ENCODE peak calls at places on chromosomes 6 and 20, in five cellular contexts. T, E, Z, K and R are unnamed samples.

GRCh38 chr6:63899550-63899949 is 263.9 kb downstream of the PHF3 start:
- DNase-seq in T (no peak), E (no peak), Z (no peak), K (no peak), R (no peak)

GRCh38 chr6:37612475-37612874 is 85.2 kb downstream of the MDGA1 start:
- DNase-seq in T (no peak), E (no peak), Z (no peak), K (no peak), R (no peak)

GRCh38 chr6:70176853-70177550 is 125.9 kb downstream of the COL9A1 start:
- DNase-seq in T (no peak), E (no peak), Z (no peak), K (no peak), R (no peak)

GRCh38 chr6:24832794-24833193 is 34.1 kb upstream of the ARMH2 start:
- DNase-seq in T (no peak), E (no peak), Z (no peak), K (no peak), R (no peak)

GRCh38 chr20:64115171-64115911 is 8.0 kb upstream of the NPBWR2 start:
- DNase-seq in T (no peak), E (no peak), Z (no peak), K (peak), R (no peak)

GRCh38 chr6:151044465-151045441 is 179.3 kb downstream of the MTHFD1L start:
- DNase-seq in T (no peak), E (no peak), Z (no peak), K (peak), R (no peak)

GRCh38 chr6:218153-219018 is 73.9 kb upstream of the DUSP22 start:
- DNase-seq in T (no peak), E (no peak), Z (no peak), K (no peak), R (no peak)

GRCh38 chr20:20364016-20364746 is 3.7 kb upstream of the INSM1 start:
- DNase-seq in T (no peak), E (no peak), Z (no peak), K (no peak), R (no peak)

GRCh38 chr20:6030453-6031080 is 23.3 kb downstream of the LRRN4 start:
- DNase-seq in T (no peak), E (no peak), Z (no peak), K (no peak), R (no peak)

GRCh38 chr6:33610779-33611421 is 10.2 kb upstream of the ITPR3 start:
- DNase-seq in T (no peak), E (no peak), Z (no peak), K (peak), R (no peak)

GRCh38 chr6:150238294-150238693 is 95.5 kb downstream of the PPP1R14C start:
- DNase-seq in T (no peak), E (no peak), Z (no peak), K (peak), R (no peak)

GRCh38 chr6:56693246-56693607 is 50.5 kb upstream of the DST start:
- DNase-seq in T (no peak), E (no peak), Z (no peak), K (peak), R (peak)

GRCh38 chr20:57262244-57263126 is 4.0 kb downstream of the BMP7 start:
- DNase-seq in T (no peak), E (no peak), Z (no peak), K (no peak), R (no peak)

GRCh38 chr6:24323632-24324337 is 34.1 kb downstream of the DCDC2 start:
- DNase-seq in T (no peak), E (no peak), Z (no peak), K (no peak), R (no peak)

GRCh38 chr20:16573011-16573965 is at the start of gene KIF16B:
- DNase-seq in T (peak), E (peak), Z (peak), K (peak), R (peak)

GRCh38 chr6:169047345-169047744 is 206.3 kb downstream of the THBS2 start:
- DNase-seq in T (no peak), E (no peak), Z (no peak), K (no peak), R (no peak)

GRCh38 chr6:36769161-36769675 is 70.0 kb downstream of the CPNE5 start:
- DNase-seq in T (no peak), E (no peak), Z (no peak), K (no peak), R (no peak)

GRCh38 chr6:71649893-71650292 is 236.5 kb upstream of the RIMS1 start:
- DNase-seq in T (no peak), E (no peak), Z (no peak), K (no peak), R (no peak)

GRCh38 chr6:14549319-14549770 is 431.8 kb downstream of the CD83 start:
- DNase-seq in T (no peak), E (no peak), Z (no peak), K (no peak), R (peak)

GRCh38 chr6:47358440-47359225 is 48.9 kb upstream of the TNFRSF21 start:
- DNase-seq in T (no peak), E (no peak), Z (no peak), K (no peak), R (no peak)

GRCh38 chr20:51156041-51156795 is 133.3 kb upstream of the KCNG1 start:
- DNase-seq in T (no peak), E (no peak), Z (no peak), K (no peak), R (peak)

GRCh38 chr6:1906625-1907024 is 296.9 kb downstream of the FOXC1 start:
- DNase-seq in T (no peak), E (no peak), Z (no peak), K (no peak), R (no peak)

GRCh38 chr6:79570802-79571367 is 33.7 kb upstream of the LCA5 start:
- DNase-seq in T (no peak), E (no peak), Z (no peak), K (no peak), R (peak)

GRCh38 chr6:139119553-139119952 is 15.3 kb upstream of the HECA start:
- DNase-seq in T (no peak), E (no peak), Z (no peak), K (no peak), R (no peak)

GRCh38 chr6:23621026-23621425 is 505.0 kb upstream of the NRSN1 start:
- DNase-seq in T (no peak), E (no peak), Z (no peak), K (no peak), R (no peak)

GRCh38 chr6:118401325-118401998 is 146.6 kb upstream of the PLN start:
- DNase-seq in T (no peak), E (no peak), Z (no peak), K (no peak), R (peak)

GRCh38 chr20:38892091-38892981 is 33.9 kb upstream of the FAM83D start:
- DNase-seq in T (no peak), E (no peak), Z (no peak), K (no peak), R (no peak)

GRCh38 chr6:163923658-163924411 is 509.3 kb downstream of the QKI start:
- DNase-seq in T (no peak), E (no peak), Z (no peak), K (no peak), R (no peak)

GRCh38 chr6:129981598-129981997 is 36.8 kb upstream of the L3MBTL3 start:
- DNase-seq in T (no peak), E (no peak), Z (no peak), K (no peak), R (no peak)

GRCh38 chr6:121520337-121521163 is 85.1 kb downstream of the GJA1 start:
- DNase-seq in T (no peak), E (no peak), Z (no peak), K (no peak), R (no peak)